ENCODE peak calls at places on chromosomes 16 and 17, in eight cellular contexts. V is stomach, H is progenitor cell of endocrine pancreas, N is cardiac muscle cell, S is breast epithelium, M is upper lobe of right lung, Z is GM20000, B is lower leg skin. A is an unnamed sample.

GRCh38 chr17:75267403-75268232 is 3.4 kb downstream of the MIF4GD start:
- DNase-seq in H (no peak), V (no peak), N (no peak), Z (no peak), S (no peak), M (no peak), B (no peak), A (no peak)

GRCh38 chr16:66295761-66296546 is 70.5 kb upstream of the CDH5 start:
- DNase-seq in H (no peak), V (peak; percentile 10), Z (no peak), M (no peak), S (no peak), B (no peak), N (no peak), A (peak; percentile 71)

GRCh38 chr17:68705331-68706166 is 104.4 kb upstream of the FAM20A start:
- DNase-seq in M (no peak), Z (no peak), B (no peak), H (no peak), S (no peak), V (no peak), N (peak; percentile 80), A (no peak)

GRCh38 chr16:30115238-30115637 is 1.9 kb upstream of the GDPD3 start:
- DNase-seq in B (no peak), Z (no peak), N (no peak), V (peak; percentile 84), M (peak; percentile 72), H (no peak), S (no peak), A (no peak)

GRCh38 chr17:71224824-71225575 is 895.8 kb upstream of the SOX9 start:
- DNase-seq in V (no peak), H (no peak), Z (no peak), S (no peak), M (no peak), B (no peak), N (peak; percentile 28), A (no peak)

GRCh38 chr17:6862822-6863221 is 31.3 kb upstream of the TEKT1 start:
- DNase-seq in M (no peak), Z (no peak), B (no peak), S (no peak), H (no peak), N (no peak), V (no peak), A (no peak)

GRCh38 chr17:13909901-13910519 is 159.3 kb upstream of the COX10 start:
- DNase-seq in H (no peak), S (no peak), N (no peak), Z (no peak), B (no peak), M (no peak), V (no peak), A (no peak)

GRCh38 chr16:25041437-25041836 is 26.3 kb upstream of the ARHGAP17 start:
- DNase-seq in V (no peak), B (no peak), M (no peak), S (no peak), H (no peak), Z (no peak), N (no peak), A (no peak)

GRCh38 chr17:9195961-9196668 is 174.8 kb downstream of the NTN1 start:
- DNase-seq in N (no peak), B (no peak), Z (no peak), S (peak; percentile 48), H (no peak), V (no peak), M (no peak), A (no peak)

GRCh38 chr17:61750656-61751055 is 112.7 kb downstream of the BRIP1 start:
- DNase-seq in B (no peak), Z (peak; percentile 44), V (no peak), M (no peak), H (no peak), N (no peak), S (no peak), A (no peak)

GRCh38 chr17:36463916-36464764 is 22.3 kb upstream of the ZNHIT3 start:
- DNase-seq in N (peak; percentile 90), V (peak; percentile 56), Z (peak; percentile 65), B (peak; percentile 33), M (peak; percentile 69), S (no peak), H (peak; percentile 84), A (no peak)

GRCh38 chr17:31686495-31686894 is 172.5 kb downstream of the COPRS start:
- DNase-seq in M (no peak), B (no peak), Z (no peak), V (no peak), S (no peak), H (no peak), N (no peak), A (no peak)

GRCh38 chr17:11737290-11737679 is 139.0 kb downstream of the DNAH9 start:
- DNase-seq in B (no peak), M (no peak), H (no peak), Z (no peak), N (no peak), S (no peak), V (no peak), A (no peak)

GRCh38 chr17:28623696-28624095 is 9.7 kb upstream of the RSKR start:
- DNase-seq in M (no peak), V (no peak), S (no peak), H (no peak), N (no peak), Z (no peak), B (no peak), A (no peak)

GRCh38 chr17:70848785-70849184 is 679.5 kb downstream of the KCNJ2 start:
- DNase-seq in S (no peak), H (no peak), Z (no peak), V (no peak), N (peak; percentile 59), M (no peak), B (no peak), A (no peak)

DNA sequence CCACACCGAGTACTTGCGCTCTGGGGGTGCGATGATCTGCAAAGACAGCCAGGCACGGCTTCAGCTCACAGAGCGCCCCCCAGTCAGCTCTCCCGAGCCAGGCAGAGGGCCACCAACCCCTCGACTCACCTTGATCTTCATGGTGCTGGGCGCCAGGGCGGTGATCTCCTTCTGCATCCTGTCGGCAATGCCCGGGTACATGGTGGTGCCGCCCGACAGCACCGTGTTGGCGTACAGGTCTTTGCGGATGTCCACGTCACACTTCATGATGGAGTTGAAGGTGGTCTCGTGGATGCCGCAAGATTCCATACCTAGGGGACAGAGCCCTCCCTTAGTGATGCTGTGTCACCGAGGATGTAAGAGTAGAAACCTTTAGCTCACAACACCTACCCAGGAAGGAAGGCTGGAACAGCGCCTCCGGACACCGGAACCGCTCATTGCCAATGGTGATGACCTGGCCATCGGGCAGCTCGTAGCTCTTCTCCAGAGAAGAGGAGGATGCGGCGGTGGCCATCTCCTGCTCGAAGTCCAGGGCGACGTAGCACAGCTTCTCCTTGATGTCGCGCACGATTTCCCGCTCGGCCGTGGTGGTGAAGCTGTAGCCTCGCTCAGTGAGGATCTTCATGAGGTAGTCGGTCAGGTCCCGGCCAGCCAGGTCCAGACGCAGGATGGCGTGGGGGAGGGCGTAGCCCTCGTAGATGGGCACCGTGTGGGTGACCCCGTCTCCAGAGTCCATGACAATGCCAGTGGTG is 1.6 kb downstream of the ACTG1 start:
- DNase-seq in N (peak; percentile 55), S (no peak), M (no peak), B (no peak), V (no peak), H (no peak), Z (no peak), A (no peak)
- TF ChIP-seq CTCF in N (no peak), S (no peak), M (no peak), B (no peak), V (no peak), H (no peak), Z (no peak), A (no peak)

GRCh38 chr16:51941412-51941811 is 605.5 kb downstream of the TOX3 start:
- DNase-seq in Z (no peak), S (no peak), N (no peak), V (no peak), M (no peak), B (no peak), H (no peak), A (no peak)
- TF ChIP-seq CTCF in Z (no peak), S (no peak), N (no peak), V (no peak), M (no peak), B (no peak), H (no peak), A (no peak)

GRCh38 chr17:72467841-72468653 is 347.2 kb downstream of the SOX9 start:
- DNase-seq in H (no peak), Z (no peak), V (peak; percentile 77), M (no peak), S (peak; percentile 91), B (peak; percentile 39), N (peak; percentile 79), A (no peak)

GRCh38 chr17:72465191-72466024 is 344.6 kb downstream of the SOX9 start:
- DNase-seq in Z (peak; percentile 52), M (no peak), H (no peak), V (peak; percentile 62), S (peak; percentile 67), B (peak; percentile 28), N (peak; percentile 64), A (no peak)

GRCh38 chr17:72466606-72467005 is 345.8 kb downstream of the SOX9 start:
- DNase-seq in V (no peak), B (no peak), S (no peak), M (no peak), H (no peak), N (no peak), Z (no peak), A (no peak)

GRCh38 chr17:72463287-72464102 is 342.7 kb downstream of the SOX9 start:
- DNase-seq in V (peak; percentile 59), B (no peak), S (peak; percentile 37), M (no peak), N (no peak), H (no peak), Z (no peak), A (no peak)

DNA sequence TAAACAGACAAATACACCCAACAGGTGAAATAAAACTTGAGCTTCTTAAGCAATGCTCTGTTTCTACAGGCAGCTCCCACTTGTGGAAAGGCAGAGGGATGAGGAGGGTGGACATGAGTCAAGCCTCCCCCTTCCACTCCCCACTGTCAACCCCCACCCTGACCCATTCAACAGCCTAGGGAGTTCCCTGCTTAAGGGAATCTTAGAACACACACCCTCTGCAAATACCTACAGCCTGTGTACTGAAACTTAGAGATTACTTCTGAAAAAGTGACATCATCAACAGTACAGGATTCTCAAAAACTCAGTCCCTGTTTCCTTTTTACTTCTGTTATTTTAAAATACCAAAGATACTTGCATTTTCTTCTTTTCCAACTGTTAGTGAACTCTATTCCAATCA is 345.4 kb downstream of the SOX9 start:
- DNase-seq in M (no peak), S (no peak), V (peak; percentile 39), N (peak; percentile 42), H (no peak), B (no peak), Z (peak; percentile 61), A (no peak)
- TF ChIP-seq CTCF in M (no peak), S (no peak), V (no peak), N (no peak), H (no peak), B (no peak), Z (no peak), A (no peak)

DNA sequence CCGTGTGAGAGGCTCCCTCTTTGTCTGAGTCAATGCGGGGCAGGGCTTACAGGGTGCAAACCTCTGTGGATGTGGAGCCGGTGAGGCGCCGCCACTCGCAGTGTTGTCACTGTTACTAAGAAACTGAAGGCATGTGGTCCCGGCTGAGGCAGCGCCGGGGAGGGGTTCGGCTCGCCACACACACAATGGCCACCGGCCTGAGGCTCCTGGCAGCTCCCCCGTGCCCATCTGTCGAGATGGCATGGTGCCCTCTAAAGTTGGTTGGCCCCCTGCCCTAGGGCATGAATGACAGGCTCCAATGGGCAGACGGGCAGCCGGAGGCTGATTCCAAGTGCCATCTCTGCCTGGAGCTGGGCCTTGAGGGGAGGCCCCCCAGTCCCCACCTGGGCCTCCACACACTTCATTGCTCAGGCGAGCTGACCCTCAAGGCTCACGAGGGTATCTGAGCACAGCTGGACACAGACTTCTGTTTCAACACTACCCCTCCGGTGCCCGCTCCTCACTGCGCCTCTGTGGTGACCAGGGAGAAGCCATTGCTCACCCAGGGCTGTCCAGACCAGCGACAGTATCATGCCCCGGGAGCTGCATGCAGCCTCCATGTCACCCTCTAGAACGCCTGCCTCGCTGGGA is 137.2 kb downstream of the C16orf78 start:
- DNase-seq in S (no peak), M (peak; percentile 37), V (no peak), Z (no peak), B (no peak), H (no peak), N (no peak), A (no peak)
- TF ChIP-seq CTCF in S (no peak), M (no peak), V (no peak), Z (no peak), B (no peak), H (no peak), N (no peak), A (no peak)

A was measured in suprapubic skin.